ENCODE peak calls at places on chromosome 10, in six cellular contexts. E is lung microvascular endothelial cell; G is uterus; H is lower leg skin; W is activated T-helper 9 cell treated with anti-CD3 and anti-CD28 coated beads, Interleukin-2, amount 50 U/mL, for 16 hours; R is NCI-H1417. Q is an unnamed sample.

GRCh38 chr10:75210193-75211006 is at the start of gene VDAC2:
- DNase-seq in G (peak; percentile 89), H (peak; percentile 98), R (peak; percentile 90), E (peak; percentile 92), W (peak; percentile 92), Q (peak; percentile 92)

GRCh38 chr10:89158446-89158845 is 48.7 kb downstream of the CH25H start:
- DNase-seq in E (no peak), G (no peak), W (no peak), H (no peak), R (no peak), Q (no peak)

GRCh38 chr10:69043931-69044531 is 43.9 kb upstream of the SRGN start:
- DNase-seq in H (no peak), E (no peak), G (no peak), W (no peak), R (no peak), Q (no peak)

GRCh38 chr10:7260412-7260900 is 150.4 kb downstream of the SFMBT2 start:
- DNase-seq in H (peak; percentile 89), G (peak; percentile 92), E (peak; percentile 85), W (no peak), R (peak; percentile 68), Q (peak; percentile 28)

GRCh38 chr10:95545981-95546380 is 15.2 kb downstream of the SORBS1 start:
- DNase-seq in R (no peak), G (no peak), H (no peak), W (no peak), E (no peak), Q (no peak)

GRCh38 chr10:60937784-60938654 is 6.0 kb downstream of the RHOBTB1 start:
- DNase-seq in G (no peak), H (no peak), W (no peak), R (no peak), E (no peak), Q (no peak)

GRCh38 chr10:89115876-89116627 is 91.1 kb downstream of the CH25H start:
- DNase-seq in H (no peak), R (no peak), E (no peak), W (no peak), G (no peak), Q (no peak)

GRCh38 chr10:17003151-17003550 is 126.5 kb downstream of the CUBN start:
- DNase-seq in W (peak; percentile 32), E (peak; percentile 95), G (no peak), R (no peak), H (no peak), Q (no peak)

GRCh38 chr10:124155781-124156401 is 62.5 kb upstream of the CHST15 start:
- DNase-seq in E (peak; percentile 54), R (no peak), W (no peak), G (no peak), H (peak; percentile 79), Q (no peak)

GRCh38 chr10:109587366-109587765 is 335.9 kb downstream of the XPNPEP1 start:
- DNase-seq in E (no peak), R (peak; percentile 91), H (no peak), W (no peak), G (no peak), Q (no peak)

GRCh38 chr10:71844084-71844483 is 7.0 kb downstream of the PSAP start:
- DNase-seq in H (no peak), W (no peak), G (no peak), E (no peak), R (no peak), Q (no peak)

GRCh38 chr10:60086421-60086820 is 180.1 kb upstream of the CCDC6 start:
- DNase-seq in G (no peak), E (no peak), H (no peak), W (no peak), R (no peak), Q (no peak)

GRCh38 chr10:36256905-36257304 is 614.8 kb upstream of the FZD8 start:
- DNase-seq in G (no peak), E (peak; percentile 41), R (no peak), W (no peak), H (no peak), Q (no peak)

GRCh38 chr10:71081229-71081560 is 131.2 kb upstream of the UNC5B start:
- DNase-seq in W (no peak), E (no peak), R (no peak), G (no peak), H (peak; percentile 53), Q (no peak)

GRCh38 chr10:108783897-108784296 is 1139.4 kb downstream of the XPNPEP1 start:
- DNase-seq in W (no peak), E (peak; percentile 81), G (no peak), R (peak; percentile 41), H (no peak), Q (no peak)

GRCh38 chr10:79483948-79484347 is 28.4 kb upstream of the EIF5AL1 start:
- DNase-seq in H (peak; percentile 87), R (no peak), W (no peak), E (no peak), G (peak; percentile 67), Q (no peak)

GRCh38 chr10:43390333-43390732 is 18.7 kb downstream of the HNRNPF start:
- DNase-seq in H (no peak), G (no peak), R (no peak), E (no peak), W (no peak), Q (no peak)

GRCh38 chr10:120400601-120401000 is 56.4 kb upstream of the PLPP4 start:
- DNase-seq in G (no peak), E (no peak), W (no peak), H (no peak), R (no peak), Q (no peak)

GRCh38 chr10:86391986-86392722 is 25.6 kb upstream of the GRID1 start:
- DNase-seq in G (no peak), W (no peak), E (no peak), H (peak; percentile 74), R (no peak), Q (no peak)

GRCh38 chr10:94093286-94093905 is 99.7 kb downstream of the PLCE1 start:
- DNase-seq in E (no peak), G (no peak), R (no peak), W (no peak), H (no peak), Q (no peak)